ENCODE peak calls at places on chromosomes 13 and 19, in nine cellular contexts. N is NCI-H510A treated with DMSO at 0.1 percent for 48 hours; E is stimulated activated CD4-positive, alpha-beta T cell treated with anti-CD3 and anti-CD28 coated beads, Interleukin-15, amount 100 ng/mL, for 1 hour; P is Calu3; F is NCI-H69; J is NK-92 treated with Interleukin-12 subunit alpha and Interleukin-12 subunit beta, amount 100 ng/mL, for 24 hours; Z is Caco-2; I is stimulated activated naive CD4-positive, alpha-beta T cell; Y is germinal center. H is an unnamed sample.

GRCh38 chr19:51027873-51028272 is 1.5 kb upstream of the KLK11 start:
- DNase-seq in J (no peak), Y (no peak), F (no peak), P (no peak), E (no peak), Z (no peak), N (no peak), I (no peak), H (no peak)

GRCh38 chr13:23378009-23378632 is 55.4 kb downstream of the SACS start:
- DNase-seq in F (no peak), Y (peak), J (no peak), Z (no peak), N (no peak), P (no peak), I (peak), E (peak), H (no peak)

GRCh38 chr13:21637296-21637695 is 33.3 kb upstream of the MICU2 start:
- DNase-seq in J (no peak), N (peak), F (peak), I (no peak), P (peak), Z (no peak), Y (no peak), E (no peak), H (peak)

GRCh38 chr19:33281296-33281926 is 20.9 kb downstream of the CEBPA start:
- DNase-seq in E (no peak), Y (no peak), J (no peak), I (no peak), F (no peak), N (no peak), P (no peak), Z (no peak), H (no peak)

GRCh38 chr19:35144600-35145436 is 1.8 kb downstream of the FXYD7 start:
- DNase-seq in P (peak), J (no peak), I (peak), F (peak), E (no peak), Y (no peak), Z (peak), N (no peak), H (no peak)

GRCh38 chr13:91123456-91124127 is 223.9 kb upstream of the MIR17HG start:
- DNase-seq in P (no peak), Y (no peak), Z (no peak), N (no peak), F (no peak), E (no peak), J (no peak), I (no peak), H (no peak)

GRCh38 chr13:98598043-98598442 is 21.1 kb upstream of the STK24 start:
- DNase-seq in Z (no peak), N (no peak), I (no peak), Y (no peak), E (no peak), F (peak), P (no peak), J (no peak), H (no peak)

GRCh38 chr19:17775991-17776803 is 18.7 kb upstream of the B3GNT3 start:
- DNase-seq in Y (peak), F (no peak), E (no peak), J (no peak), P (no peak), Z (no peak), I (no peak), N (no peak), H (no peak)

GRCh38 chr13:97329331-97329730 is 104.6 kb upstream of the RAP2A start:
- DNase-seq in J (no peak), F (no peak), Z (no peak), I (no peak), P (no peak), Y (no peak), E (no peak), N (no peak), H (no peak)

GRCh38 chr19:58361900-58362271 is 665 bp downstream of the ZNF497 start:
- DNase-seq in N (peak), J (no peak), Y (peak), I (peak), E (peak), P (peak), F (peak), Z (peak), H (no peak)

GRCh38 chr19:38736036-38736412 is 8.2 kb downstream of the CAPN12 start:
- DNase-seq in J (no peak), Y (peak), Z (peak), P (peak), E (peak), I (peak), F (peak), N (no peak), H (no peak)

GRCh38 chr13:34017231-34017630 is 199.3 kb downstream of the RFC3 start:
- DNase-seq in E (no peak), Y (no peak), Z (no peak), I (no peak), F (no peak), N (no peak), J (no peak), P (no peak), H (no peak)

GRCh38 chr13:41645313-41645712 is 188.0 kb downstream of the RGCC start:
- DNase-seq in N (no peak), P (no peak), Y (no peak), I (no peak), E (no peak), J (no peak), Z (peak), F (no peak), H (no peak)

GRCh38 chr13:22110368-22110767 is 439.5 kb downstream of the FGF9 start:
- DNase-seq in Z (no peak), J (no peak), F (no peak), P (no peak), Y (no peak), E (no peak), I (no peak), N (no peak), H (no peak)

GRCh38 chr19:2949939-2950285 is 5.1 kb upstream of the ZNF77 start:
- DNase-seq in E (no peak), Z (peak), F (peak), N (no peak), I (no peak), Y (no peak), P (peak), J (no peak), H (no peak)

GRCh38 chr13:20495087-20496023 is 30.3 kb downstream of the CRYL1 start:
- DNase-seq in J (no peak), Y (peak), N (peak), E (no peak), I (peak), F (peak), P (peak), Z (peak), H (peak)

GRCh38 chr13:29583073-29583785 is 12.3 kb downstream of the SLC7A1 start:
- DNase-seq in P (no peak), E (no peak), F (no peak), N (no peak), Z (no peak), Y (no peak), J (no peak), I (no peak), H (no peak)

GRCh38 chr19:33789344-33789743 is 7.3 kb upstream of the KCTD15 start:
- DNase-seq in P (no peak), F (no peak), N (no peak), I (no peak), E (no peak), J (no peak), Z (no peak), Y (no peak), H (no peak)

GRCh38 chr13:113448885-113449692 is 4.2 kb downstream of the ADPRHL1 start:
- DNase-seq in N (no peak), P (peak), I (peak), J (no peak), Y (no peak), E (no peak), F (peak), Z (peak), H (peak)

GRCh38 chr19:49142866-49143335 is 12.3 kb downstream of the HRC start:
- DNase-seq in I (peak), J (no peak), N (peak), Z (peak), Y (peak), F (peak), E (peak), P (peak), H (peak)

GRCh38 chr13:79382545-79383275 is 23.3 kb downstream of the RBM26 start:
- DNase-seq in Y (peak), Z (peak), P (no peak), F (peak), E (no peak), N (no peak), J (no peak), I (no peak), H (no peak)

GRCh38 chr13:62014299-62014698 is 598.6 kb upstream of the PCDH20 start:
- DNase-seq in N (peak), I (no peak), Y (no peak), F (peak), P (no peak), E (no peak), Z (peak), J (no peak), H (peak)

GRCh38 chr19:36142046-36142445 is 2.2 kb downstream of the CAPNS1 start:
- DNase-seq in Z (no peak), F (no peak), Y (no peak), J (no peak), N (no peak), P (no peak), E (no peak), I (no peak), H (no peak)

GRCh38 chr19:34808566-34808965 is 35.6 kb upstream of the ZNF599 start:
- DNase-seq in P (no peak), F (no peak), Z (no peak), N (no peak), E (no peak), J (no peak), I (no peak), Y (no peak), H (no peak)

GRCh38 chr19:18109731-18110671 is 12.4 kb downstream of the MAST3 start:
- DNase-seq in Y (peak), P (peak), I (peak), Z (peak), E (peak), F (peak), J (no peak), N (peak), H (no peak)

GRCh38 chr13:70523622-70524021 is 415.4 kb upstream of the KLHL1 start:
- DNase-seq in N (no peak), F (peak), Y (no peak), J (no peak), E (no peak), I (no peak), Z (no peak), P (no peak), H (no peak)

GRCh38 chr19:34244611-34245299 is 9.6 kb upstream of the GARRE1 start:
- DNase-seq in Y (peak), F (peak), E (no peak), P (no peak), I (no peak), J (no peak), Z (no peak), N (peak), H (peak)

GRCh38 chr19:43300876-43301765 is 31.8 kb upstream of the PSG9 start:
- DNase-seq in J (no peak), P (no peak), E (no peak), I (no peak), N (no peak), Z (no peak), Y (no peak), F (no peak), H (no peak)